ENCODE peak calls at places on chromosomes 12 and 14, in seven cellular contexts. U is T-helper 17 cell, L is NCI-H1436, H is non-pigmented ciliary epithelial cell, O is BJ, W is foreskin keratinocyte, F is GM23338. C is an unnamed sample.

GRCh38 chr12:123427036-123427769 is 9.3 kb downstream of the RILPL2 start:
- DNase-seq in U (peak), L (no peak), H (no peak), O (no peak), W (no peak), F (no peak), C (no peak)

GRCh38 chr12:92743026-92743425 is 40.2 kb downstream of the PLEKHG7 start:
- DNase-seq in U (no peak), L (no peak), H (no peak), O (no peak), W (no peak), F (no peak), C (no peak)

GRCh38 chr14:54776361-54777001 is 126.1 kb downstream of the GCH1 start:
- DNase-seq in U (no peak), L (no peak), H (no peak), O (no peak), W (peak), F (no peak), C (no peak)

GRCh38 chr12:52243264-52243773 is 10.3 kb downstream of the KRT7 start:
- DNase-seq in U (no peak), L (no peak), H (no peak), O (no peak), W (no peak), F (no peak), C (no peak)

GRCh38 chr14:53113992-53114391 is 39.1 kb downstream of the DDHD1 start:
- DNase-seq in U (no peak), L (no peak), H (no peak), O (no peak), W (no peak), F (no peak), C (no peak)

GRCh38 chr14:32588448-32589320 is 259.6 kb downstream of the AKAP6 start:
- DNase-seq in U (no peak), L (no peak), H (no peak), O (no peak), W (peak), F (peak), C (no peak)

GRCh38 chr12:57008113-57008687 is 1.9 kb upstream of the ZBTB39 start:
- DNase-seq in U (no peak), L (peak), H (peak), O (peak), W (peak), F (peak), C (peak)

GRCh38 chr12:52007982-52008510 is 1.3 kb downstream of the TAMALIN start:
- DNase-seq in U (no peak), L (no peak), H (no peak), O (no peak), W (no peak), F (no peak), C (no peak)

GRCh38 chr14:76346391-76347160 is 29.4 kb upstream of the ESRRB start:
- DNase-seq in U (no peak), L (no peak), H (no peak), O (no peak), W (no peak), F (no peak), C (peak)

GRCh38 chr12:43063642-43064041 is 474.1 kb upstream of the PRICKLE1 start:
- DNase-seq in U (no peak), L (no peak), H (peak), O (peak), W (no peak), F (no peak), C (no peak)

GRCh38 chr14:22383515-22384166 is 205.4 kb downstream of the DAD1 start:
- DNase-seq in U (no peak), L (no peak), H (no peak), O (no peak), W (no peak), F (no peak), C (no peak)

GRCh38 chr12:121781751-121782615 is 11.5 kb downstream of the RHOF start:
- DNase-seq in U (no peak), L (peak), H (no peak), O (no peak), W (no peak), F (no peak), C (no peak)

GRCh38 chr12:121814429-121815119 is 10.8 kb downstream of the SETD1B start:
- DNase-seq in U (no peak), L (no peak), H (no peak), O (no peak), W (no peak), F (no peak), C (no peak)

GRCh38 chr12:124762791-124763593 is 100.7 kb downstream of the SCARB1 start:
- DNase-seq in U (no peak), L (no peak), H (no peak), O (no peak), W (peak), F (no peak), C (no peak)

GRCh38 chr14:45284802-45285201 is 31.8 kb upstream of the MIS18BP1 start:
- DNase-seq in U (no peak), L (no peak), H (no peak), O (no peak), W (no peak), F (peak), C (no peak)

GRCh38 chr12:117507547-117507946 is 146.1 kb upstream of the NOS1 start:
- DNase-seq in U (no peak), L (peak), H (no peak), O (no peak), W (no peak), F (no peak), C (peak)

GRCh38 chr12:52689936-52690335 is 9.7 kb upstream of the KRT1 start:
- DNase-seq in U (no peak), L (no peak), H (no peak), O (no peak), W (no peak), F (no peak), C (no peak)

GRCh38 chr14:74577247-74577947 is 34.6 kb downstream of the LTBP2 start:
- DNase-seq in U (no peak), L (no peak), H (no peak), O (no peak), W (no peak), F (no peak), C (no peak)

GRCh38 chr14:38389666-38390065 is 133.8 kb upstream of the CLEC14A start:
- DNase-seq in U (no peak), L (no peak), H (no peak), O (no peak), W (no peak), F (no peak), C (no peak)

GRCh38 chr14:75063013-75063412 is 811 bp downstream of the ACYP1 start:
- DNase-seq in U (no peak), L (no peak), H (no peak), O (no peak), W (no peak), F (no peak), C (no peak)

GRCh38 chr14:73264080-73264895 is 27.0 kb downstream of the PAPLN start:
- DNase-seq in U (no peak), L (no peak), H (no peak), O (no peak), W (no peak), F (no peak), C (no peak)

GRCh38 chr12:28851781-28852180 is 297.3 kb upstream of the FAR2 start:
- DNase-seq in U (no peak), L (no peak), H (no peak), O (no peak), W (no peak), F (no peak), C (no peak)

GRCh38 chr12:5473076-5473475 is 41.2 kb downstream of the NTF3 start:
- DNase-seq in U (no peak), L (no peak), H (no peak), O (no peak), W (no peak), F (no peak), C (no peak)

GRCh38 chr12:67676624-67677023 is 28.1 kb downstream of the DYRK2 start:
- DNase-seq in U (no peak), L (no peak), H (no peak), O (no peak), W (peak), F (no peak), C (no peak)

GRCh38 chr12:53065470-53065869 is 13.7 kb downstream of the SPRYD3 start:
- DNase-seq in U (no peak), L (no peak), H (no peak), O (no peak), W (no peak), F (no peak), C (no peak)

GRCh38 chr14:71491925-71492324 is 440.3 kb upstream of the RGS6 start:
- DNase-seq in U (no peak), L (no peak), H (no peak), O (no peak), W (no peak), F (no peak), C (no peak)

GRCh38 chr12:67223225-67223624 is 45.9 kb upstream of the CAND1 start:
- DNase-seq in U (no peak), L (no peak), H (no peak), O (no peak), W (no peak), F (no peak), C (no peak)

GRCh38 chr12:127528576-127528975 is 738.4 kb upstream of the TMEM132C start:
- DNase-seq in U (no peak), L (no peak), H (no peak), O (no peak), W (no peak), F (no peak), C (no peak)

GRCh38 chr14:77032854-77033621 is 4.5 kb upstream of the IRF2BPL start:
- DNase-seq in U (peak), L (peak), H (peak), O (peak), W (peak), F (peak), C (peak)

GRCh38 chr12:92593734-92594402 is 108.9 kb upstream of the PLEKHG7 start:
- DNase-seq in U (peak), L (no peak), H (peak), O (peak), W (peak), F (no peak), C (no peak)

GRCh38 chr12:31574803-31575573 is 15.9 kb downstream of the DENND5B start:
- DNase-seq in U (no peak), L (no peak), H (no peak), O (no peak), W (no peak), F (no peak), C (no peak)

GRCh38 chr12:107622005-107622404 is 63.6 kb upstream of the PWP1 start:
- DNase-seq in U (no peak), L (peak), H (no peak), O (no peak), W (no peak), F (peak), C (peak)

GRCh38 chr12:103716517-103717196 is 124.4 kb downstream of the NT5DC3 start:
- DNase-seq in U (no peak), L (no peak), H (no peak), O (no peak), W (no peak), F (no peak), C (no peak)